ENCODE peak calls at places on chromosomes 3 and 15, in six cellular contexts. E is neuronal stem cell, A is IMR-90, G is trophoblast cell, C is H1, H is H9. M is an unnamed sample.

GRCh38 chr3:94036909-94037507 is 8.6 kb upstream of the STX19 start:
- DNase-seq in E (no peak), A (peak; percentile 62), C (no peak), H (no peak), G (peak; percentile 53), M (peak; percentile 46)

GRCh38 chr3:13385373-13385965 is 34.7 kb downstream of the NUP210 start:
- DNase-seq in G (no peak), A (peak; percentile 37), C (no peak), E (no peak), H (no peak), M (no peak)

GRCh38 chr15:82942691-82943090 is 9.8 kb downstream of the HOMER2 start:
- DNase-seq in A (no peak), C (no peak), G (peak; percentile 87), H (no peak), E (no peak), M (no peak)

GRCh38 chr15:72195101-72195511 is 2.5 kb downstream of the GRAMD2A start:
- DNase-seq in H (no peak), G (peak; percentile 98), C (no peak), E (no peak), A (no peak), M (no peak)

GRCh38 chr15:78035319-78035718 is 42.2 kb downstream of the TBC1D2B start:
- DNase-seq in C (no peak), H (no peak), G (no peak), A (no peak), E (no peak), M (peak; percentile 40)

GRCh38 chr3:30913176-30913575 is 18.7 kb upstream of the GADL1 start:
- DNase-seq in H (no peak), E (no peak), A (no peak), C (no peak), G (no peak), M (no peak)

GRCh38 chr3:109921509-109921908 is 584.2 kb upstream of the DPPA4 start:
- DNase-seq in G (no peak), E (no peak), H (no peak), A (no peak), C (no peak), M (peak; percentile 8)

GRCh38 chr15:34757262-34757661 is 2.5 kb upstream of the GJD2 start:
- DNase-seq in A (no peak), E (no peak), G (no peak), C (no peak), H (no peak), M (no peak)

GRCh38 chr3:24830230-24831152 is 335.8 kb upstream of the THRB start:
- DNase-seq in H (no peak), E (peak; percentile 14), C (peak; percentile 54), G (no peak), A (no peak), M (no peak)

GRCh38 chr3:146250449-146251382 is at the start of gene PLSCR4:
- DNase-seq in G (peak; percentile 70), A (peak; percentile 47), C (peak; percentile 65), H (peak; percentile 47), E (peak; percentile 27), M (peak; percentile 65)

GRCh38 chr3:63912768-63913588 is 795 bp upstream of the SCAANT1 start:
- DNase-seq in A (peak; percentile 78), E (peak; percentile 36), G (peak; percentile 76), H (peak; percentile 56), C (peak; percentile 79), M (peak; percentile 84)

GRCh38 chr3:171906951-171907676 is 64.0 kb downstream of the TMEM212 start:
- DNase-seq in E (no peak), G (no peak), H (no peak), C (no peak), A (no peak), M (no peak)

GRCh38 chr3:28317438-28318022 is 31.0 kb upstream of the ZCWPW2 start:
- DNase-seq in A (peak; percentile 38), G (peak; percentile 64), C (no peak), H (no peak), E (peak; percentile 9), M (peak; percentile 46)

GRCh38 chr3:72155391-72156064 is 370.6 kb upstream of the PROK2 start:
- DNase-seq in A (peak; percentile 98), G (peak; percentile 95), H (no peak), C (no peak), E (no peak), M (peak; percentile 97)

GRCh38 chr3:144470646-144471045 is 499.0 kb downstream of the DIPK2A start:
- DNase-seq in C (no peak), A (no peak), E (no peak), H (no peak), G (no peak), M (no peak)

DNA sequence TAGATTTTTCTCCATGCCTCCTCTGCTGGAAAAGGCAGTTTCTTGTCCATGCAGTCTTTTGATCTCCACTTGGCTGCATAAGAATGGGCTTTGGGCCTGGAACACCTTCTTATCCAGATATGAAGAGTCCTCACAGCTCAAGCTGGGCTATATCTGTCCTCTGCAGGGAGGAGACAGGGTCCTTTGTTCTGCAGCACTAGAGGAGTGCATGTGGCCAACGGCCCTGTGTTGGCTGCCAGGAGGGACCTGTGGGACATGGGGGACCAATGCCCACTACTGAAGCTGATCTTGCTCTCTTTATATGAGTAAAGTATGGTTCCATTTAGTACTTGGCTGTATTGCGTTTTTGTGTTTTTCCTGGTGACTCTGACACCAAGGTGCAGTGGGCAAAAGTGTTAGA is 157.3 kb upstream of the ABI3BP start:
- DNase-seq in C (no peak), H (no peak), A (no peak), E (no peak), G (no peak), M (no peak)
- H4K91ac ChIP-seq in C (no peak overlapping the region), H (no peak overlapping the region), A (no peak overlapping the region), E (no peak overlapping the region), G (no peak overlapping the region), M (no peak overlapping the region)

GRCh38 chr15:57432141-57432701 is 55.9 kb downstream of the CGNL1 start:
- DNase-seq in C (peak; percentile 61), E (no peak), H (peak; percentile 82), G (peak; percentile 81), A (no peak), M (no peak)
- H2BK120ac ChIP-seq in C (no peak overlapping the region), E (no peak overlapping the region), H (no peak overlapping the region), G (no peak overlapping the region), A (no peak overlapping the region), M (no peak overlapping the region)

GRCh38 chr3:158768361-158768787 is 33.5 kb upstream of the MFSD1 start:
- DNase-seq in A (peak; percentile 78), G (peak; percentile 26), E (peak; percentile 21), H (peak; percentile 73), C (peak; percentile 53), M (peak; percentile 64)
- H3K27ac ChIP-seq in A (peak overlapping the region; percentile 96), G (no peak overlapping the region), E (no peak overlapping the region), H (no peak overlapping the region), C (no peak overlapping the region), M (no peak overlapping the region)

DNA sequence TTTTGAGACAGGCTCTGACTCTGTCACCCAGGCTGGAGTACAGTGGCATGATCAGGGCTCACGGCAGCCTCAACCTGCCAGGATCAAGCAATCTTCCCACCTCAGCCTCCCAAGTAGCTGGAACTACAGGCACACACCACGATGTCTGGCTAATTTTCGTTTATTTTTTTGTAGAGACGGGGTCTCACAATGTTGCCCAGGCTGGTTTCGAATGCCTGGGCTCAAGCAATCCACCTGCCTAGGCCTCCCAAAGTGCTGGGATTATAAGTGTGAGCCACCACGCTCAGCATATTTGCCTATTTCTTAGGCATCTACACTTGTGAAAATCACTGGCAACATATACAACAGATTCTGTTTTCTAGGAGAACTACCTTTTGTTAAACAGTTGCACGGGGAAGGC is 16.9 kb downstream of the MYO1E start:
- DNase-seq in A (no peak), E (no peak), H (no peak), G (no peak), C (no peak), M (no peak)
- H4K91ac ChIP-seq in A (no peak overlapping the region), E (no peak overlapping the region), H (no peak overlapping the region), G (no peak overlapping the region), C (no peak overlapping the region), M (no peak overlapping the region)

GRCh38 chr3:58049143-58049785 is 41.0 kb downstream of the FLNB start:
- DNase-seq in A (peak; percentile 90), G (peak; percentile 100), E (peak; percentile 62), H (peak; percentile 92), C (peak; percentile 56), M (peak; percentile 91)
- H2BK120ac ChIP-seq in A (peak overlapping the region; percentile 93), G (peak overlapping the region; percentile 91), E (no peak overlapping the region), H (peak overlapping the region; percentile 27), C (peak overlapping the region; percentile 28), M (peak overlapping the region; percentile 64)

GRCh38 chr3:98765721-98766120 is 2.6 kb downstream of the ST3GAL6 start:
- DNase-seq in G (no peak), H (no peak), E (no peak), A (no peak), C (no peak), M (no peak)

GRCh38 chr3:98764692-98765002 is 1.5 kb downstream of the ST3GAL6 start:
- DNase-seq in G (no peak), A (no peak), C (no peak), E (no peak), H (no peak), M (no peak)

GRCh38 chr3:98761656-98762229 is 1.4 kb upstream of the ST3GAL6 start:
- DNase-seq in C (no peak), H (no peak), E (no peak), G (no peak), A (no peak), M (peak; percentile 26)

GRCh38 chr3:98763076-98763475 is at the start of gene ST3GAL6:
- DNase-seq in C (no peak), G (peak; percentile 53), A (peak; percentile 42), E (no peak), H (no peak), M (peak; percentile 73)

GRCh38 chr3:98763814-98764691 is 913 bp downstream of the ST3GAL6 start:
- DNase-seq in C (no peak), E (no peak), A (no peak), H (no peak), G (peak; percentile 10), M (peak; percentile 75)
- H3K27ac ChIP-seq in C (no peak overlapping the region), E (no peak overlapping the region), A (no peak overlapping the region), H (no peak overlapping the region), G (no peak overlapping the region), M (no peak overlapping the region)